ENCODE peak calls at places on chromosomes 5 and 9, in six cellular contexts. X, V, E, I, L and J are unnamed samples. For H3K27me3, the result is how much of the 10 kb centered on the place peaks cover.

GRCh38 chr5:73204302-73204701 is 31.3 kb downstream of the TMEM174 start:
- DNase-seq in V (no peak), L (no peak), I (no peak), X (no peak), E (no peak), J (no peak)

GRCh38 chr9:76215066-76215465 is 179.2 kb downstream of the RFK start:
- DNase-seq in I (no peak), E (no peak), L (no peak), V (peak), X (no peak), J (no peak)

GRCh38 chr5:169577966-169578365 is 5.6 kb upstream of the SPDL1 start:
- DNase-seq in V (no peak), X (no peak), I (no peak), L (no peak), E (no peak), J (no peak)

GRCh38 chr9:94720846-94721549 is 5.5 kb upstream of the AOPEP start:
- DNase-seq in L (no peak), E (no peak), I (no peak), X (no peak), V (no peak), J (no peak)

GRCh38 chr5:112691758-112692157 is 45.9 kb upstream of the APC start:
- DNase-seq in I (no peak), V (peak), L (peak), E (no peak), X (no peak), J (peak)

GRCh38 chr5:72377920-72378635 is 57.9 kb downstream of the PTCD2 start:
- DNase-seq in X (no peak), E (no peak), L (no peak), V (no peak), I (no peak), J (no peak)

GRCh38 chr5:68336200-68336599 is 120.6 kb downstream of the PIK3R1 start:
- DNase-seq in V (peak), E (no peak), L (no peak), X (no peak), I (no peak), J (no peak)

GRCh38 chr9:83956288-83957028 is 23.6 kb downstream of the HNRNPK start:
- DNase-seq in I (no peak), E (peak), X (peak), L (no peak), V (peak), J (peak)

GRCh38 chr5:51382508-51382758 is 815 bp upstream of the ISL1 start:
- DNase-seq in V (no peak), E (no peak), L (no peak), X (no peak), I (no peak), J (no peak)

GRCh38 chr9:91071185-91071990 is 269.8 kb downstream of the SYK start:
- DNase-seq in I (no peak), X (no peak), V (peak), E (no peak), L (no peak), J (no peak)

GRCh38 chr9:121508415-121508814 is 8.8 kb upstream of the GGTA1 start:
- DNase-seq in E (no peak), X (no peak), I (no peak), L (no peak), V (no peak), J (no peak)

GRCh38 chr5:109653840-109654239 is 35.9 kb upstream of the MAN2A1 start:
- DNase-seq in L (no peak), E (no peak), X (no peak), I (no peak), V (no peak), J (no peak)

GRCh38 chr9:110977259-110977709 is 61.0 kb downstream of the LPAR1 start:
- DNase-seq in X (peak), L (no peak), V (peak), E (no peak), I (no peak), J (no peak)

GRCh38 chr9:73742412-73742811 is 590.7 kb downstream of the ANXA1 start:
- DNase-seq in L (no peak), E (no peak), X (no peak), V (no peak), I (no peak), J (no peak)

GRCh38 chr5:30749971-30750370 is 443.5 kb upstream of the CDH6 start:
- DNase-seq in I (no peak), L (no peak), X (no peak), V (no peak), E (no peak), J (no peak)

GRCh38 chr9:31582071-31582470 is 802.4 kb upstream of the ACO1 start:
- DNase-seq in L (no peak), X (no peak), I (no peak), V (peak), E (no peak), J (no peak)

GRCh38 chr5:176658817-176659216 is 11.5 kb downstream of the TSPAN17 start:
- DNase-seq in X (no peak), L (no peak), V (peak), E (peak), I (no peak), J (no peak)

GRCh38 chr5:1765141-1765879 is 34.3 kb downstream of the MRPL36 start:
- DNase-seq in X (no peak), V (no peak), I (no peak), L (no peak), E (no peak), J (no peak)

GRCh38 chr9:132166599-132166998 is 4.7 kb downstream of the NTNG2 start:
- DNase-seq in L (no peak), I (no peak), E (no peak), V (peak), X (no peak), J (no peak)

GRCh38 chr5:86909896-86910295 is 292.2 kb downstream of the COX7C start:
- DNase-seq in I (no peak), X (no peak), E (no peak), V (peak), L (no peak), J (no peak)

GRCh38 chr5:149406203-149406978 is 27.3 kb upstream of the IL17B start:
- DNase-seq in E (no peak), L (no peak), I (no peak), X (no peak), V (peak), J (no peak)

GRCh38 chr5:103847060-103847459 is 284.5 kb upstream of the NUDT12 start:
- DNase-seq in I (no peak), X (no peak), L (no peak), V (no peak), E (no peak), J (no peak)

GRCh38 chr9:89319015-89319905 is 960 bp downstream of the SECISBP2 start:
- DNase-seq in I (no peak), E (no peak), V (no peak), X (no peak), L (no peak), J (no peak)

GRCh38 chr5:124463840-124464239 is 282.6 kb downstream of the ZNF608 start:
- DNase-seq in X (no peak), V (no peak), L (no peak), I (no peak), E (no peak), J (no peak)

GRCh38 chr9:8600914-8601680 is 801.5 kb upstream of the DMAC1 start:
- DNase-seq in E (no peak), L (no peak), V (peak), X (no peak), I (no peak), J (no peak)

GRCh38 chr5:136246122-136246521 is 53.2 kb upstream of the SMIM32 start:
- DNase-seq in L (no peak), V (no peak), E (no peak), I (no peak), X (no peak), J (no peak)

GRCh38 chr9:17134396-17134842 is 421 bp upstream of the CNTLN start:
- DNase-seq in E (no peak), L (no peak), X (no peak), V (peak), I (no peak), J (no peak)

GRCh38 chr5:6510132-6510531 is 61.5 kb downstream of the UBE2QL1 start:
- DNase-seq in I (no peak), X (no peak), L (no peak), V (no peak), E (no peak), J (no peak)

GRCh38 chr9:72477862-72478564 is 43.4 kb upstream of the TMC1 start:
- DNase-seq in V (peak), X (no peak), E (no peak), L (no peak), I (no peak), J (no peak)
- H3K27ac ChIP-seq in V (peak), X (peak), E (no peak), L (no peak), I (peak), J (no peak)

DNA sequence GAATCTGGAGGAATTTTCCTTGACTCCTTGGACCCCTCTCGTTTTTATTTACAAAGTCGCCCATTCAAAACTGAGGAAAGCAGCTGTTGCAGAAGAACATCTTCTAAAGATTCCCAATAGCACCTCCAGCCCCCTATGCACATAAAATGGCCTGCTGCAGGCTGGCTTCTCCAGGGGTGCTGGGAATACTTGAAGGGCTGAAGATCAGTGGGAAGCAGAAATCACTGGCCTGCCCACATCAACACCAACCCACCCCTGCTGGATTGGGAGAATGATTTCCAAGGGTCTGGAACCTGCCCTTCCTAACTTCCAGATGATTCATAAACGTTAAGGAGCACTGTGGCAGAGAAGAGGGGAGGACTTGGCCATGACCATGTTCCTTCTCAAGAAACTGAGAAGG is 3.0 kb upstream of the FOXE1 start:
- DNase-seq in V (no peak), X (no peak), E (no peak), L (no peak), I (no peak), J (no peak)
- H3K27me3 ChIP-seq in V (half or more), X (under half), E (under half), L (under half), I (under half), J (under half)

GRCh38 chr5:41195228-41195627 is 18.1 kb downstream of the C6 start:
- DNase-seq in X (no peak), L (no peak), V (no peak), I (no peak), E (no peak), J (no peak)

GRCh38 chr5:41193462-41194166 is 19.7 kb downstream of the C6 start:
- DNase-seq in I (peak), L (no peak), V (no peak), X (peak), E (no peak), J (no peak)

GRCh38 chr5:41199660-41200059 is 13.7 kb downstream of the C6 start:
- DNase-seq in X (no peak), I (no peak), V (no peak), L (no peak), E (no peak), J (no peak)

GRCh38 chr5:41194339-41194738 is 19.0 kb downstream of the C6 start:
- DNase-seq in I (no peak), L (no peak), V (no peak), E (no peak), X (no peak), J (no peak)

GRCh38 chr5:41196197-41196596 is 17.1 kb downstream of the C6 start:
- DNase-seq in X (no peak), V (no peak), I (no peak), L (no peak), E (no peak), J (no peak)
- H3K4me3 ChIP-seq in X (no peak), V (no peak), I (no peak), L (no peak), E (no peak), J (no peak)

DNA sequence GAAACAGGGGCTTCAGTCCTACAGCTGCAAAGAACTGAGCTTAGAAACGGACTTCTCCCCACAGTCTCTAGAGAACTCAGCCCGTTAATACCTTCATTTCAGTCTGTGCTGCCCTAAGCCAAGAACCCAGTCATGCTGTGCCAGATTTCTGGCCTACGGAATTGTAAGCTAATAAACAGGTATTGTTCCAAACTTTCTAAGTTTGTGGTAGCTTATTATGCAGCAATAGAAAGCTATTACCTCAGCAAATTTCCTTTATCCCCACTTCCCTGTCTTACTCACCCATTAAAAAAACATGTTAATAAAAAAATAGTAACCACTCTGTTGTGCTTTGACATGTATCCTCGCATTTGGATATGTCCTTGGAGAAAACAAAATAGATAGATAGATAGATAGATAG is 64.5 kb downstream of the ADAMTS12 start:
- DNase-seq in V (no peak), E (no peak), L (no peak), X (no peak), I (no peak), J (no peak)
- H3K27ac ChIP-seq in V (no peak), E (no peak), L (no peak), X (no peak), I (no peak), J (no peak)

DNA sequence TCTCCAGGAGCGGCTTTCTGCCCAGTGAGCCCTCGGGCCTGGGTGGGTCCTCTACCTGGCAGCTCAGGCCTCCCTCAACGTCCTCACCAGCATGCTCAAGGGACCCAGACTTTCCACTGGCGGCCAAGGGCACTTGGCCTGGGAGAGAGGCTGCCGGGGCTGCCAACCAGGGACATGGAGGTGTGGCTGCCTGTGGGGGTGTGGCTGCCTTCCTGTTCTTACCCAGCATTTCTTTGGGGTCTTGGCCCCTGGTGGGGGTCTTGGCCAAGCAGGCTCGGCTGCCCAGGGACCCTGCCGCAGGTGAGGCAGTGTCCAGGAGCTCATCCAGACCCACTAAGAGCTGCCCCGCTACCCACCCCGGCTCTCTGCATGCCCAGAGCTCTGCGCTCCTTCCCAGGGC is 7.2 kb upstream of the QSOX2 start:
- DNase-seq in L (no peak), E (no peak), V (no peak), I (no peak), X (no peak), J (no peak)
- H3K27me3 ChIP-seq in L (under half), E (under half), V (under half), I (under half), X (under half), J (under half)

GRCh38 chr5:65103674-65104035 is 334.9 kb downstream of the CWC27 start:
- DNase-seq in E (no peak), I (no peak), X (no peak), L (no peak), V (no peak), J (no peak)
- H3K4me3 ChIP-seq in E (peak), I (peak), X (peak), L (peak), V (no peak), J (peak)

GRCh38 chr5:123358751-123359150 is 64.5 kb downstream of the CEP120 start:
- DNase-seq in I (no peak), X (no peak), L (no peak), V (peak), E (no peak), J (no peak)
- H3K27ac ChIP-seq in I (no peak), X (no peak), L (no peak), V (no peak), E (no peak), J (no peak)

GRCh38 chr9:97851450-97851883 is 1.6 kb upstream of the FOXE1 start:
- DNase-seq in E (no peak), I (no peak), V (no peak), X (no peak), L (no peak), J (no peak)
- H3K27me3 ChIP-seq in E (under half), I (under half), V (half or more), X (under half), L (half or more), J (half or more)

GRCh38 chr5:25955337-25955736 is 1083.0 kb downstream of the CDH9 start:
- DNase-seq in E (no peak), X (no peak), L (no peak), V (no peak), I (no peak), J (no peak)
- H3K4me3 ChIP-seq in E (no peak), X (no peak), L (no peak), V (no peak), I (no peak), J (no peak)